ENCODE peak calls at places on chromosomes 2 and 18, in seven cellular contexts. G, N, O, W, Y, Q and R are unnamed samples.

GRCh38 chr2:54903736-54904554 is 146.3 kb downstream of the RTN4 start:
- DNase-seq in Y (peak; percentile 99), G (peak; percentile 55), N (peak; percentile 9), O (no peak), W (no peak), Q (no peak), R (no peak)

GRCh38 chr2:105977212-105977611 is 216.9 kb downstream of the UXS1 start:
- DNase-seq in Y (peak; percentile 13), G (peak; percentile 23), N (no peak), Q (no peak), O (no peak), W (no peak), R (no peak)

GRCh38 chr2:150607471-150607870 is 120.0 kb upstream of the RND3 start:
- DNase-seq in N (no peak), W (no peak), O (no peak), Q (no peak), G (no peak), Y (no peak), R (no peak)

GRCh38 chr2:88099798-88100488 is 27.9 kb downstream of the FABP1 start:
- DNase-seq in Q (peak; percentile 17), O (no peak), N (no peak), G (no peak), Y (peak; percentile 4), W (no peak), R (no peak)

GRCh38 chr2:23506460-23507266 is 121.7 kb downstream of the KLHL29 start:
- DNase-seq in O (no peak), Y (no peak), W (no peak), G (no peak), N (no peak), Q (no peak), R (no peak)

GRCh38 chr18:10519366-10519765 is 6.5 kb upstream of the NAPG start:
- DNase-seq in Y (no peak), G (no peak), Q (no peak), W (no peak), N (no peak), O (no peak), R (no peak)

GRCh38 chr2:70411489-70412081 is 109.7 kb upstream of the FAM136A start:
- DNase-seq in Q (no peak), N (no peak), O (no peak), Y (no peak), W (no peak), G (no peak), R (no peak)

GRCh38 chr2:145137211-145137610 is 617.3 kb upstream of the ZEB2 start:
- DNase-seq in Y (no peak), G (no peak), N (no peak), W (no peak), Q (no peak), O (no peak), R (no peak)

GRCh38 chr18:46174317-46175039 is 70.3 kb downstream of the HAUS1 start:
- DNase-seq in O (peak; percentile 14), Q (peak; percentile 72), N (peak; percentile 1), W (no peak), Y (no peak), G (peak; percentile 40), R (no peak)

GRCh38 chr18:41206341-41206740 is 748.7 kb upstream of the PIK3C3 start:
- DNase-seq in Y (no peak), W (no peak), N (no peak), O (no peak), Q (no peak), G (no peak), R (no peak)

GRCh38 chr2:223989206-223989859 is 32.1 kb downstream of the MRPL44 start:
- DNase-seq in Q (peak; percentile 4), Y (no peak), N (no peak), G (no peak), O (no peak), W (no peak), R (no peak)

GRCh38 chr2:72040629-72041403 is 106.8 kb downstream of the CYP26B1 start:
- DNase-seq in W (no peak), Q (no peak), O (no peak), N (no peak), Y (no peak), G (no peak), R (no peak)